ENCODE peak calls at places on chromosome 20, in six cellular contexts. D is IMR-90, O is H9, I is mesenchymal stem cell, F is neuronal stem cell, G is H1. V is an unnamed sample.

GRCh38 chr20:36754656-36755222 is 8.8 kb upstream of the NDRG3 start:
- DNase-seq in D (peak), O (peak), I (peak), F (peak), G (peak), V (peak)

GRCh38 chr20:1844723-1845523 is 50.3 kb upstream of the SIRPA start:
- DNase-seq in D (peak), O (no peak), I (peak), F (no peak), G (no peak), V (no peak)

GRCh38 chr20:8019178-8019997 is at the start of gene TMX4:
- DNase-seq in D (peak), O (peak), I (peak), F (peak), G (peak), V (peak)

GRCh38 chr20:23399568-23400241 is 21.6 kb downstream of the NAPB start:
- DNase-seq in D (peak), O (no peak), I (peak), F (no peak), G (no peak), V (peak)

GRCh38 chr20:1816384-1817381 is 78.5 kb upstream of the SIRPA start:
- DNase-seq in D (peak), O (peak), I (peak), F (no peak), G (no peak), V (no peak)

GRCh38 chr20:57620274-57620990 is at the start of gene ZBP1:
- DNase-seq in D (no peak), O (no peak), I (no peak), F (no peak), G (peak), V (no peak)

GRCh38 chr20:61835301-61835700 is 230.4 kb downstream of the TAF4 start:
- DNase-seq in D (no peak), O (no peak), I (no peak), F (no peak), G (no peak), V (no peak)

GRCh38 chr20:40932436-40932835 is 96.2 kb upstream of the TOP1 start:
- DNase-seq in D (no peak), O (no peak), I (no peak), F (no peak), G (no peak), V (no peak)

GRCh38 chr20:62679978-62680589 is 28.6 kb upstream of the NTSR1 start:
- DNase-seq in D (no peak), O (no peak), I (no peak), F (no peak), G (no peak), V (no peak)

GRCh38 chr20:38434770-38435554 is at the start of gene SNHG17:
- DNase-seq in D (peak), O (peak), I (peak), F (peak), G (peak), V (peak)

GRCh38 chr20:50987493-50988210 is 29.0 kb downstream of the MOCS3 start:
- DNase-seq in D (peak), O (peak), I (peak), F (peak), G (peak), V (peak)

GRCh38 chr20:51523276-51524013 is 19.1 kb downstream of the NFATC2 start:
- DNase-seq in D (no peak), O (no peak), I (no peak), F (no peak), G (no peak), V (no peak)

GRCh38 chr20:2558581-2559301 is 22.4 kb downstream of the TMC2 start:
- DNase-seq in D (no peak), O (peak), I (no peak), F (no peak), G (peak), V (no peak)

GRCh38 chr20:1338096-1338495 is 9.2 kb upstream of the SDCBP2 start:
- DNase-seq in D (no peak), O (peak), I (no peak), F (no peak), G (peak), V (no peak)

GRCh38 chr20:37382539-37383120 is 36.7 kb downstream of the SRC start:
- DNase-seq in D (no peak), O (no peak), I (no peak), F (no peak), G (no peak), V (no peak)

GRCh38 chr20:59668926-59669325 is 64.6 kb downstream of the PHACTR3 start:
- DNase-seq in D (no peak), O (no peak), I (no peak), F (no peak), G (no peak), V (no peak)

GRCh38 chr20:48169650-48170049 is 384.4 kb upstream of the SULF2 start:
- DNase-seq in D (no peak), O (no peak), I (no peak), F (no peak), G (no peak), V (no peak)

GRCh38 chr20:25245461-25245860 is 2.4 kb upstream of the PYGB start:
- DNase-seq in D (no peak), O (peak), I (no peak), F (no peak), G (peak), V (no peak)

GRCh38 chr20:41355192-41355591 is 11.4 kb downstream of the EMILIN3 start:
- DNase-seq in D (no peak), O (no peak), I (no peak), F (no peak), G (no peak), V (no peak)

GRCh38 chr20:31593221-31594001 is 11.7 kb upstream of the ID1 start:
- DNase-seq in D (peak), O (peak), I (peak), F (no peak), G (no peak), V (no peak)

GRCh38 chr20:48720256-48721020 is 107.4 kb downstream of the PREX1 start:
- DNase-seq in D (no peak), O (no peak), I (no peak), F (no peak), G (no peak), V (no peak)

GRCh38 chr20:23925789-23926525 is 46.4 kb upstream of the CST5 start:
- DNase-seq in D (no peak), O (no peak), I (no peak), F (no peak), G (no peak), V (no peak)

GRCh38 chr20:50309280-50309763 is 118.7 kb downstream of the CEBPB start:
- DNase-seq in D (peak), O (no peak), I (peak), F (no peak), G (no peak), V (no peak)

GRCh38 chr20:48624315-48625020 is 203.3 kb downstream of the PREX1 start:
- DNase-seq in D (no peak), O (no peak), I (no peak), F (no peak), G (no peak), V (no peak)

DNA sequence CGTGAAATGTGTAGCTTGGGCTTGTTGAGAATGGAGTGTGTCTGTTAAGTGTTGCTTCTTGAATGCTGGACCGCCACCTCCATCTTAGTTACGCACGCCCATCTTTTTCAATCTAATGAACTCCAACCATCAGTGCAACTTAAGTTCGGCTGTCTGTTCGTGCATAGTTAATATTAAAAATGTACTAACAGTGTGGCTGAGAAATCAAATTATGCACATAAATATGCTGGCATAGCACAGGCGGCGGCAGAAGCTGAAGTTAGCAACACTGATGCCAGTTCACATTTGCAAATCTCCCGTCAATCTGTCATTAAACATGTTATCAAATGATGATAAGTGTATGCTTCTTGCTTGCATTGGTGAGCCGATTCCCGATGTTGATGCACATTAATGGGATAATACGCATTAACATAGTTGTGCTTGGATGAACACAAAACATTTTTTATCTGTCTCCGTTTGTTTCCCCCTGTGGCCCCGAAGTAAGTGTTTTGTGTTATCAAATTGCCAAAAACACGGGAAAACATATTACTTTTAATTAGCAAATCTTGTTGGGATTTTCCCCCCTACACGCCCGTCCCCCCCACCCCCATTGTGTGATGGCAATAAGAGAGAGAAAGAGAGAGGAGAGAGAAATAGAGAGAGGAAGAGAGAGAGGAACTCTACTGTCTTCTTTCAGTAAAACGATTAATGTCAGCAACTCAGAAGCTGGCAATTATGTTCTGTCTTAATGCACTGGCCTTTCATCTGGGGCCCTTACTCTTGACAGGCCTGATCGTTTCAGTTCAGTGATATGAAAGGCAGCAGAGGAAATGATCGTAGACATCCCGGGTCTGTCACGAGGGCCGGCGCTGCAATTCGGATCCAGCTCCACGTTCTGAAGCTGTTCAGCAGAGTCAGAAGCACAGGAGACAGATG is 309.2 kb downstream of the ZNF217 start:
- DNase-seq in D (no peak), O (no peak), I (no peak), F (no peak), G (no peak), V (no peak)
- H2BK15ac ChIP-seq in D (no peak), O (no peak), I (no peak), F (no peak), G (peak), V (no peak)

DNA sequence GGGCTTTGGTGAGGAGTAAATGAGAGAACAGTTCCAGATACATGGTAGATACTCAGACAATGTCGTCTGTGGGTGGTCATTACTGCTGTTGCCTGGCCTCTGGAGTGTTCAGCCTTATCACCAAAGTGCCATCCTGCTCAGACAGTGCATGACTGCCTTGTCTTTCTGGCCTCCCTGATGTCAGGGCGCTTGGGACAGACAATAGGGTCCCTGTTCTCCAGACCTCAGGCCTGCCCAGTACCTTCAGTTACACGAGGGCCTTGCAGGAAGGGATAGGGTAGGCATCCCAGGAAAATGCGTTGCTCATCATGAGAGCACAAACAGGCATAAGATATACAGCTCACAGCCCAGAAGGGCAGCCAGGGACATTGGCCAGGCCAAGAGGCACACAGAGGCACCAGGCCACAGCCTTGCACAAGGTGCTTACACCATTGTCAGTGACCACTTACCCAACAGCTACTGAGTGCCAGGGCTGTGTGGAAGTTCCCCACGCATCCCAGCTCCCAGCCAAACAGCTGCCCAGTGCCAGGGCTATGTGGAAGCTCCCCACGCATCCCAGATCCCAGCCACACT is 27.4 kb downstream of the BPIFB1 start:
- DNase-seq in D (no peak), O (no peak), I (no peak), F (no peak), G (no peak), V (no peak)
- H2BK15ac ChIP-seq in D (no peak), O (no peak), I (no peak), F (no peak), G (no peak), V (no peak)

DNA sequence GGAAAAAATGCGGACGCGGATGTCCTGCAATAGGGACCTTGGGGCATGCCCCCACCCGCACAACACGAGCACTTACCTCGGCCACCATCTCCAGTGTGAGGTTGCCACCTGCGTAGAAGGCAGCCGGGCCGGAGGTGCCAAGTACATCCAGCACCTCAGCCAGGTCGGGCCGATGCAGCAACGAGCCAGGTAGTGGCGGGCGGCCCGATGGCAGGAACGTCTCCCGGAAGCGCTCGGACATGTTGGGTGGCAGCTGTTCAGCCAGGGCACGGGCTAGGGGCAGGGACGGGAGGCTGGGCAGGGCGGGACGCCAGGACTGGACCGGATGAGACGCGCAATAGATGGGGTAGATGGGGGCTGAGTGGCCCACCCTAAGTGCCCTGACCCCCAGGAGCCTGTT is 13.3 kb downstream of the GGT7 start:
- DNase-seq in D (no peak), O (no peak), I (no peak), F (no peak), G (no peak), V (no peak)
- H2BK15ac ChIP-seq in D (no peak), O (no peak), I (no peak), F (no peak), G (no peak), V (no peak)

GRCh38 chr20:54027704-54028103 is 42.7 kb downstream of the BCAS1 start:
- DNase-seq in D (no peak), O (no peak), I (no peak), F (no peak), G (no peak), V (no peak)
- H2BK15ac ChIP-seq in D (no peak), O (no peak), I (no peak), F (no peak), G (no peak), V (no peak)

GRCh38 chr20:44083220-44083933 is 103.6 kb downstream of the JPH2 start:
- DNase-seq in D (peak), O (no peak), I (no peak), F (no peak), G (no peak), V (no peak)
- H2BK15ac ChIP-seq in D (no peak), O (no peak), I (no peak), F (no peak), G (no peak), V (no peak)

GRCh38 chr20:35741892-35742740 is at the start of gene RBM39:
- DNase-seq in D (peak), O (peak), I (peak), F (peak), G (peak), V (peak)
- H2BK15ac ChIP-seq in D (peak), O (no peak), I (peak), F (peak), G (no peak), V (no peak)

GRCh38 chr20:20395087-20395486 is 27.2 kb downstream of the INSM1 start:
- DNase-seq in D (no peak), O (no peak), I (no peak), F (no peak), G (no peak), V (no peak)

GRCh38 chr20:20395856-20396600 is 28.1 kb downstream of the INSM1 start:
- DNase-seq in D (no peak), O (peak), I (no peak), F (peak), G (peak), V (no peak)

GRCh38 chr20:20404546-20405092 is 36.7 kb downstream of the INSM1 start:
- DNase-seq in D (no peak), O (no peak), I (no peak), F (no peak), G (no peak), V (no peak)

GRCh38 chr20:20396794-20397193 is 28.9 kb downstream of the INSM1 start:
- DNase-seq in D (no peak), O (no peak), I (no peak), F (no peak), G (no peak), V (no peak)

GRCh38 chr20:20399705-20400104 is 31.8 kb downstream of the INSM1 start:
- DNase-seq in D (no peak), O (no peak), I (no peak), F (no peak), G (no peak), V (no peak)
- H2BK15ac ChIP-seq in D (no peak), O (no peak), I (no peak), F (no peak), G (no peak), V (no peak)

V was measured in mesendoderm.